ENCODE peak calls at places on chromosomes 6 and 20, in eight cellular contexts. One of them, this sample, is unnamed.
A peak's percentile ranks its signal among the peaks of the same experiment; 100 is the strongest.

GRCh38 chr6:38055210-38055609 is 235.7 kb downstream of the ZFAND3 start:
- DNase-seq in stromal cell of bone marrow: no peak
- DNase-seq in lower leg skin: no peak
- DNase-seq in EL: no peak
- DNase-seq in stomach: no peak
- DNase-seq in A549: no peak
- DNase-seq in GM10248: no peak
- DNase-seq in stimulated activated CD4-positive, alpha-beta T cell treated with anti-CD3 and anti-CD28 coated beads, Interleukin-2, amount 100 ng/mL, for 24 hours: no peak
- DNase-seq in this sample: no peak

GRCh38 chr6:39076086-39076992 is 27.8 kb downstream of the GLP1R start:
- DNase-seq in stromal cell of bone marrow: no peak
- DNase-seq in lower leg skin: no peak
- DNase-seq in EL: no peak
- DNase-seq in stomach: no peak
- DNase-seq in A549: no peak
- DNase-seq in GM10248: no peak
- DNase-seq in stimulated activated CD4-positive, alpha-beta T cell treated with anti-CD3 and anti-CD28 coated beads, Interleukin-2, amount 100 ng/mL, for 24 hours: no peak
- DNase-seq in this sample: no peak

GRCh38 chr6:20433929-20434328 is 32.2 kb downstream of the E2F3 start:
- DNase-seq in stromal cell of bone marrow: no peak
- DNase-seq in lower leg skin: no peak
- DNase-seq in EL: no peak
- DNase-seq in stomach: no peak
- DNase-seq in A549: no peak
- DNase-seq in GM10248: no peak
- DNase-seq in stimulated activated CD4-positive, alpha-beta T cell treated with anti-CD3 and anti-CD28 coated beads, Interleukin-2, amount 100 ng/mL, for 24 hours: no peak
- DNase-seq in this sample: no peak

GRCh38 chr20:19249515-19249914 is 37.1 kb downstream of the SLC24A3 start:
- DNase-seq in stromal cell of bone marrow: no peak
- DNase-seq in lower leg skin: no peak
- DNase-seq in EL: no peak
- DNase-seq in stomach: no peak
- DNase-seq in A549: no peak
- DNase-seq in GM10248: no peak
- DNase-seq in stimulated activated CD4-positive, alpha-beta T cell treated with anti-CD3 and anti-CD28 coated beads, Interleukin-2, amount 100 ng/mL, for 24 hours: no peak
- DNase-seq in this sample: no peak

GRCh38 chr20:23631981-23632710 is 5.6 kb downstream of the CST3 start:
- DNase-seq in stromal cell of bone marrow: no peak
- DNase-seq in lower leg skin: no peak
- DNase-seq in EL: no peak
- DNase-seq in stomach: no peak
- DNase-seq in A549: no peak
- DNase-seq in GM10248: no peak
- DNase-seq in stimulated activated CD4-positive, alpha-beta T cell treated with anti-CD3 and anti-CD28 coated beads, Interleukin-2, amount 100 ng/mL, for 24 hours: no peak
- DNase-seq in this sample: no peak

GRCh38 chr6:40537446-40537845 is 49.7 kb downstream of the LRFN2 start:
- DNase-seq in stromal cell of bone marrow: no peak
- DNase-seq in lower leg skin: no peak
- DNase-seq in EL: no peak
- DNase-seq in stomach: no peak
- DNase-seq in A549: no peak
- DNase-seq in GM10248: no peak
- DNase-seq in stimulated activated CD4-positive, alpha-beta T cell treated with anti-CD3 and anti-CD28 coated beads, Interleukin-2, amount 100 ng/mL, for 24 hours: no peak
- DNase-seq in this sample: no peak

GRCh38 chr20:41172296-41173140 is 35.2 kb downstream of the PLCG1 start:
- DNase-seq in stromal cell of bone marrow: no peak
- DNase-seq in lower leg skin: no peak
- DNase-seq in EL: no peak
- DNase-seq in stomach: peak; percentile 25
- DNase-seq in A549: no peak
- DNase-seq in GM10248: no peak
- DNase-seq in stimulated activated CD4-positive, alpha-beta T cell treated with anti-CD3 and anti-CD28 coated beads, Interleukin-2, amount 100 ng/mL, for 24 hours: peak; percentile 1
- DNase-seq in this sample: no peak

GRCh38 chr20:56003111-56003800 is 2.1 kb downstream of the CBLN4 start:
- DNase-seq in stromal cell of bone marrow: no peak
- DNase-seq in lower leg skin: no peak
- DNase-seq in EL: no peak
- DNase-seq in stomach: no peak
- DNase-seq in A549: no peak
- DNase-seq in GM10248: no peak
- DNase-seq in stimulated activated CD4-positive, alpha-beta T cell treated with anti-CD3 and anti-CD28 coated beads, Interleukin-2, amount 100 ng/mL, for 24 hours: no peak
- DNase-seq in this sample: no peak

GRCh38 chr20:9886227-9886626 is 47.4 kb upstream of the PAK5 start:
- DNase-seq in stromal cell of bone marrow: no peak
- DNase-seq in lower leg skin: no peak
- DNase-seq in EL: peak; percentile 25
- DNase-seq in stomach: no peak
- DNase-seq in A549: no peak
- DNase-seq in GM10248: no peak
- DNase-seq in stimulated activated CD4-positive, alpha-beta T cell treated with anti-CD3 and anti-CD28 coated beads, Interleukin-2, amount 100 ng/mL, for 24 hours: no peak
- DNase-seq in this sample: no peak

GRCh38 chr20:35271904-35272303 is 6.0 kb downstream of the MMP24OS start:
- DNase-seq in stromal cell of bone marrow: peak; percentile 71
- DNase-seq in lower leg skin: no peak
- DNase-seq in EL: peak; percentile 60
- DNase-seq in stomach: no peak
- DNase-seq in A549: no peak
- DNase-seq in GM10248: no peak
- DNase-seq in stimulated activated CD4-positive, alpha-beta T cell treated with anti-CD3 and anti-CD28 coated beads, Interleukin-2, amount 100 ng/mL, for 24 hours: no peak
- DNase-seq in this sample: no peak

GRCh38 chr6:39050453-39051112 is 2.0 kb downstream of the GLP1R start:
- DNase-seq in stromal cell of bone marrow: no peak
- DNase-seq in lower leg skin: no peak
- DNase-seq in EL: no peak
- DNase-seq in stomach: no peak
- DNase-seq in A549: no peak
- DNase-seq in GM10248: no peak
- DNase-seq in stimulated activated CD4-positive, alpha-beta T cell treated with anti-CD3 and anti-CD28 coated beads, Interleukin-2, amount 100 ng/mL, for 24 hours: no peak
- DNase-seq in this sample: no peak

GRCh38 chr6:186221-186965 is 105.9 kb upstream of the DUSP22 start:
- DNase-seq in stromal cell of bone marrow: no peak
- DNase-seq in lower leg skin: no peak
- DNase-seq in EL: peak; percentile 33
- DNase-seq in stomach: peak; percentile 19
- DNase-seq in A549: no peak
- DNase-seq in GM10248: no peak
- DNase-seq in stimulated activated CD4-positive, alpha-beta T cell treated with anti-CD3 and anti-CD28 coated beads, Interleukin-2, amount 100 ng/mL, for 24 hours: no peak
- DNase-seq in this sample: no peak

GRCh38 chr20:32332614-32333013 is 25.5 kb upstream of the ASXL1 start:
- DNase-seq in stromal cell of bone marrow: peak; percentile 21
- DNase-seq in lower leg skin: no peak
- DNase-seq in EL: peak; percentile 58
- DNase-seq in stomach: peak; percentile 60
- DNase-seq in A549: no peak
- DNase-seq in GM10248: no peak
- DNase-seq in stimulated activated CD4-positive, alpha-beta T cell treated with anti-CD3 and anti-CD28 coated beads, Interleukin-2, amount 100 ng/mL, for 24 hours: peak; percentile 13
- DNase-seq in this sample: no peak

GRCh38 chr20:62186887-62187866 is 4.3 kb downstream of the MTG2 start:
- DNase-seq in stromal cell of bone marrow: no peak
- DNase-seq in lower leg skin: no peak
- DNase-seq in EL: peak; percentile 38
- DNase-seq in stomach: no peak
- DNase-seq in A549: no peak
- DNase-seq in GM10248: no peak
- DNase-seq in stimulated activated CD4-positive, alpha-beta T cell treated with anti-CD3 and anti-CD28 coated beads, Interleukin-2, amount 100 ng/mL, for 24 hours: no peak
- DNase-seq in this sample: no peak

GRCh38 chr6:41775293-41775882 is 4.3 kb downstream of the FRS3 start:
- DNase-seq in stromal cell of bone marrow: no peak
- DNase-seq in lower leg skin: no peak
- DNase-seq in EL: no peak
- DNase-seq in stomach: no peak
- DNase-seq in A549: no peak
- DNase-seq in GM10248: no peak
- DNase-seq in stimulated activated CD4-positive, alpha-beta T cell treated with anti-CD3 and anti-CD28 coated beads, Interleukin-2, amount 100 ng/mL, for 24 hours: no peak
- DNase-seq in this sample: no peak

GRCh38 chr6:157552171-157552747 is 171.3 kb downstream of the ZDHHC14 start:
- DNase-seq in stromal cell of bone marrow: no peak
- DNase-seq in lower leg skin: no peak
- DNase-seq in EL: no peak
- DNase-seq in stomach: no peak
- DNase-seq in A549: no peak
- DNase-seq in GM10248: no peak
- DNase-seq in stimulated activated CD4-positive, alpha-beta T cell treated with anti-CD3 and anti-CD28 coated beads, Interleukin-2, amount 100 ng/mL, for 24 hours: no peak
- DNase-seq in this sample: no peak

GRCh38 chr6:16849280-16850210 is 88.3 kb upstream of the ATXN1 start:
- DNase-seq in stromal cell of bone marrow: peak; percentile 85
- DNase-seq in lower leg skin: peak; percentile 20
- DNase-seq in EL: peak; percentile 62
- DNase-seq in stomach: no peak
- DNase-seq in A549: no peak
- DNase-seq in GM10248: no peak
- DNase-seq in stimulated activated CD4-positive, alpha-beta T cell treated with anti-CD3 and anti-CD28 coated beads, Interleukin-2, amount 100 ng/mL, for 24 hours: no peak
- DNase-seq in this sample: no peak

GRCh38 chr6:121652726-121653623 is 217.5 kb downstream of the GJA1 start:
- DNase-seq in stromal cell of bone marrow: peak; percentile 95
- DNase-seq in lower leg skin: peak; percentile 78
- DNase-seq in EL: peak; percentile 86
- DNase-seq in stomach: no peak
- DNase-seq in A549: peak; percentile 2
- DNase-seq in GM10248: no peak
- DNase-seq in stimulated activated CD4-positive, alpha-beta T cell treated with anti-CD3 and anti-CD28 coated beads, Interleukin-2, amount 100 ng/mL, for 24 hours: no peak
- DNase-seq in this sample: peak; percentile 44

GRCh38 chr6:79574636-79575035 is 37.4 kb upstream of the LCA5 start:
- DNase-seq in stromal cell of bone marrow: no peak
- DNase-seq in lower leg skin: no peak
- DNase-seq in EL: peak; percentile 75
- DNase-seq in stomach: no peak
- DNase-seq in A549: no peak
- DNase-seq in GM10248: no peak
- DNase-seq in stimulated activated CD4-positive, alpha-beta T cell treated with anti-CD3 and anti-CD28 coated beads, Interleukin-2, amount 100 ng/mL, for 24 hours: no peak
- DNase-seq in this sample: peak; percentile 56

GRCh38 chr6:96491926-96492325 is 29.7 kb upstream of the UFL1 start:
- DNase-seq in stromal cell of bone marrow: no peak
- DNase-seq in lower leg skin: no peak
- DNase-seq in EL: no peak
- DNase-seq in stomach: no peak
- DNase-seq in A549: no peak
- DNase-seq in GM10248: no peak
- DNase-seq in stimulated activated CD4-positive, alpha-beta T cell treated with anti-CD3 and anti-CD28 coated beads, Interleukin-2, amount 100 ng/mL, for 24 hours: no peak
- DNase-seq in this sample: no peak

GRCh38 chr6:946546-946945 is 253.6 kb upstream of the EXOC2 start:
- DNase-seq in stromal cell of bone marrow: peak; percentile 6
- DNase-seq in lower leg skin: no peak
- DNase-seq in EL: peak; percentile 43
- DNase-seq in stomach: no peak
- DNase-seq in A549: no peak
- DNase-seq in GM10248: no peak
- DNase-seq in stimulated activated CD4-positive, alpha-beta T cell treated with anti-CD3 and anti-CD28 coated beads, Interleukin-2, amount 100 ng/mL, for 24 hours: no peak
- DNase-seq in this sample: no peak

GRCh38 chr6:149094156-149094555 is 223.4 kb upstream of the TAB2 start:
- DNase-seq in stromal cell of bone marrow: no peak
- DNase-seq in lower leg skin: no peak
- DNase-seq in EL: peak; percentile 69
- DNase-seq in stomach: no peak
- DNase-seq in A549: no peak
- DNase-seq in GM10248: no peak
- DNase-seq in stimulated activated CD4-positive, alpha-beta T cell treated with anti-CD3 and anti-CD28 coated beads, Interleukin-2, amount 100 ng/mL, for 24 hours: no peak
- DNase-seq in this sample: no peak

GRCh38 chr6:116016846-116017545 is 43.7 kb downstream of the FRK start:
- DNase-seq in stromal cell of bone marrow: no peak
- DNase-seq in lower leg skin: no peak
- DNase-seq in EL: no peak
- DNase-seq in stomach: no peak
- DNase-seq in A549: no peak
- DNase-seq in GM10248: no peak
- DNase-seq in stimulated activated CD4-positive, alpha-beta T cell treated with anti-CD3 and anti-CD28 coated beads, Interleukin-2, amount 100 ng/mL, for 24 hours: no peak
- DNase-seq in this sample: no peak